ENCODE peak calls at places on chromosome 7, in seven cellular contexts. Y, C, L, M, I, B and X are unnamed samples.

GRCh38 chr7:92674379-92674778 is 84.2 kb upstream of the FAM133B start:
- DNase-seq in B (no peak), Y (no peak), L (no peak), M (no peak), C (peak), I (no peak), X (no peak)

GRCh38 chr7:140358771-140359095 is 39.6 kb downstream of the SLC37A3 start:
- DNase-seq in M (no peak), Y (no peak), I (no peak), L (no peak), C (no peak), B (no peak), X (no peak)

GRCh38 chr7:45456747-45457146 is 117.4 kb upstream of the ADCY1 start:
- DNase-seq in Y (no peak), M (no peak), L (no peak), C (no peak), I (no peak), B (no peak), X (no peak)

GRCh38 chr7:48680996-48681395 is 243.4 kb upstream of the CDC14C start:
- DNase-seq in I (no peak), C (no peak), B (no peak), L (no peak), M (peak), Y (peak), X (no peak)

GRCh38 chr7:137687556-137688280 is 159.1 kb downstream of the DGKI start:
- DNase-seq in M (no peak), B (peak), Y (no peak), I (no peak), L (no peak), C (no peak), X (peak)

GRCh38 chr7:37990337-37990736 is 69.9 kb downstream of the EPDR1 start:
- DNase-seq in I (no peak), Y (no peak), C (no peak), B (no peak), L (no peak), M (no peak), X (no peak)

GRCh38 chr7:94004024-94004945 is at the start of gene BET1:
- DNase-seq in B (peak), Y (peak), C (peak), L (peak), I (peak), M (peak), X (peak)

GRCh38 chr7:32298403-32299132 is 191.6 kb downstream of the LSM5 start:
- DNase-seq in I (no peak), C (no peak), B (no peak), M (peak), Y (peak), L (no peak), X (no peak)

GRCh38 chr7:90833443-90833842 is 237.3 kb downstream of the CDK14 start:
- DNase-seq in Y (no peak), I (no peak), L (no peak), B (no peak), C (no peak), M (no peak), X (no peak)

GRCh38 chr7:70693690-70694356 is 438.1 kb upstream of the GALNT17 start:
- DNase-seq in Y (peak), L (peak), B (peak), M (peak), I (no peak), C (peak), X (no peak)

GRCh38 chr7:46385662-46386309 is 464.7 kb upstream of the IGFBP3 start:
- DNase-seq in I (no peak), M (peak), C (no peak), L (no peak), B (peak), Y (no peak), X (peak)

GRCh38 chr7:20201380-20201779 is 15.8 kb downstream of the MACC1 start:
- DNase-seq in I (no peak), C (peak), Y (no peak), L (no peak), B (no peak), M (no peak), X (no peak)

GRCh38 chr7:148334959-148335577 is 255.5 kb upstream of the C7orf33 start:
- DNase-seq in C (no peak), B (peak), Y (no peak), I (no peak), L (no peak), M (peak), X (no peak)

GRCh38 chr7:38034062-38034907 is 113.8 kb downstream of the EPDR1 start:
- DNase-seq in M (no peak), Y (no peak), B (no peak), L (no peak), C (no peak), I (no peak), X (no peak)

GRCh38 chr7:21911341-21911875 is 34.3 kb downstream of the CDCA7L start:
- DNase-seq in Y (no peak), L (no peak), C (no peak), M (no peak), I (no peak), B (no peak), X (peak)

GRCh38 chr7:99137418-99138180 is 6.3 kb downstream of the SMURF1 start:
- DNase-seq in C (no peak), I (no peak), Y (peak), L (no peak), B (peak), M (peak), X (no peak)

GRCh38 chr7:31056775-31057346 is 4.8 kb downstream of the ADCYAP1R1 start:
- DNase-seq in I (peak), L (no peak), Y (no peak), M (no peak), C (no peak), B (no peak), X (no peak)

GRCh38 chr7:92072708-92073107 is 61.6 kb downstream of the CYP51A1 start:
- DNase-seq in B (no peak), M (no peak), C (no peak), L (no peak), I (no peak), Y (no peak), X (no peak)

GRCh38 chr7:127252380-127252718 is 392 bp downstream of the GRM8 start:
- DNase-seq in M (no peak), B (no peak), C (no peak), L (no peak), Y (no peak), I (no peak), X (no peak)

GRCh38 chr7:38584443-38585210 is 46.5 kb downstream of the AMPH start:
- DNase-seq in B (peak), I (no peak), Y (no peak), C (no peak), L (no peak), M (peak), X (peak)

GRCh38 chr7:156234192-156234591 is 406.4 kb upstream of the RNF32 start:
- DNase-seq in M (no peak), I (no peak), C (no peak), B (no peak), Y (no peak), L (no peak), X (no peak)

GRCh38 chr7:92751902-92752901 is 84.2 kb downstream of the CDK6 start:
- DNase-seq in L (no peak), C (no peak), I (peak), B (peak), M (peak), Y (no peak), X (peak)

GRCh38 chr7:136030867-136031318 is 53.7 kb upstream of the MTPN start:
- DNase-seq in Y (no peak), B (no peak), L (no peak), I (no peak), M (peak), C (peak), X (no peak)

GRCh38 chr7:108345710-108346336 is 110.4 kb downstream of the NRCAM start:
- DNase-seq in Y (no peak), M (no peak), C (no peak), L (no peak), I (no peak), B (no peak), X (no peak)

GRCh38 chr7:44067064-44067951 is 1.9 kb upstream of the PGAM2 start:
- DNase-seq in Y (no peak), C (no peak), L (peak), B (no peak), M (no peak), I (no peak), X (no peak)

GRCh38 chr7:36037121-36037662 is 115.9 kb upstream of the EEPD1 start:
- DNase-seq in M (peak), C (no peak), I (no peak), Y (no peak), B (peak), L (peak), X (peak)

GRCh38 chr7:25456467-25457171 is 228.3 kb upstream of the NPVF start:
- DNase-seq in M (no peak), B (no peak), I (no peak), Y (peak), L (no peak), C (no peak), X (no peak)

GRCh38 chr7:22613466-22613865 is 113.5 kb upstream of the STEAP1B start:
- DNase-seq in I (no peak), C (no peak), B (no peak), M (no peak), Y (no peak), L (no peak), X (peak)

GRCh38 chr7:99623091-99623693 is 6.4 kb downstream of the ZSCAN25 start:
- DNase-seq in M (peak), L (no peak), Y (no peak), I (no peak), C (no peak), B (no peak), X (no peak)

GRCh38 chr7:18262054-18262453 is 233.5 kb upstream of the HDAC9 start:
- DNase-seq in Y (no peak), L (no peak), M (no peak), I (peak), C (no peak), B (peak), X (no peak)

GRCh38 chr7:105830405-105831218 is 45.8 kb downstream of the ATXN7L1 start:
- DNase-seq in I (peak), C (no peak), L (no peak), Y (no peak), M (peak), B (peak), X (peak)

GRCh38 chr7:20798081-20798693 is 11.5 kb upstream of the SP8 start:
- DNase-seq in M (peak), Y (peak), C (peak), B (peak), L (peak), I (peak), X (no peak)

GRCh38 chr7:22782616-22783232 is 39.9 kb downstream of the TOMM7 start:
- DNase-seq in Y (peak), M (peak), L (peak), B (peak), I (peak), C (peak), X (no peak)

GRCh38 chr7:141263983-141264382 is 190.1 kb downstream of the TMEM178B start:
- DNase-seq in B (no peak), Y (no peak), I (no peak), M (no peak), C (no peak), L (no peak), X (no peak)

GRCh38 chr7:98206451-98207330 is 4.5 kb upstream of the BHLHA15 start:
- DNase-seq in C (no peak), B (no peak), L (peak), Y (no peak), I (no peak), M (no peak), X (no peak)

GRCh38 chr7:151724250-151724915 is 152.5 kb downstream of the PRKAG2 start:
- DNase-seq in L (no peak), I (no peak), Y (no peak), C (no peak), B (no peak), M (no peak), X (no peak)

GRCh38 chr7:151723321-151723720 is 153.6 kb downstream of the PRKAG2 start:
- DNase-seq in Y (no peak), C (no peak), L (no peak), I (no peak), B (no peak), M (no peak), X (no peak)

GRCh38 chr7:151726875-151727578 is 149.9 kb downstream of the PRKAG2 start:
- DNase-seq in C (no peak), M (no peak), Y (no peak), B (no peak), I (no peak), L (no peak), X (no peak)

GRCh38 chr7:151725844-151726770 is 150.8 kb downstream of the PRKAG2 start:
- DNase-seq in C (no peak), I (no peak), Y (peak), L (no peak), M (no peak), B (no peak), X (no peak)

DNA sequence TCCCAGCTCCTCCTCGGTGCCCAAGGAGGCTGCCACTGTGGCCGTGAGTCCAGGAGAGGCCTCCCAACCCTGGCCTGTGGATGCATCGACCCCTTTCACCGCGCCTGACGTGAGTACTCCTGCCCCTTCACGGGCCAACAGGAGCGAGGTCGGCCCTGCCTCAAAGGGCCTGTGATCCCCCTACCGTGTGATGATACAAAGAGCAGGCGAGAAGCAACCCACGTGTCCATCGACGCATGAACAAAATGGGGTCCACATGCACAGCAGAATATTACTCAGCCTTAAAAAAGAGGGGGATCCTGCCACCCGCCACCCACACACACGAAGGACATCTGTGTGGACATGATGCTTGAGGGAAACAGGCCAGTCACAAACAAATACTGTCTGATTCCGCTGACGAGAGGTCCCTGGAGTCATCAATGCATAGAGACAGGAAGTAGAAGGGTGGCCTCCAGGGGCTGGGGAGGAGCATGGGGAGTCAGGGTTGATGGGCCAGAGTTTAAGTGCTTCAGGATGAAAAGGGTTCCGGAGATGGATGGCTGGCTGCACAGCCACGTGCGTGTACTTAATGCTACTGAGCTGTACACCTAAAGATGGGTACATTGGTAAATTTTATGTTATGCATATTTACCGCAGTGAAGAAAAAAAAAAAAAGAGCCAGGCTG is 151.9 kb downstream of the PRKAG2 start:
- DNase-seq in L (no peak), Y (no peak), I (no peak), M (no peak), B (no peak), C (no peak), X (no peak)
- TF ChIP-seq CTCF in L (no peak), Y (no peak), I (no peak), M (no peak), B (no peak), C (no peak), X (no peak)

GRCh38 chr7:2638224-2638991 is 6.6 kb downstream of the TTYH3 start:
- DNase-seq in Y (no peak), M (no peak), I (no peak), C (no peak), L (no peak), B (peak), X (no peak)
- H3K4me3 ChIP-seq in Y (no peak), M (no peak), I (no peak), C (no peak), L (no peak), B (no peak), X (no peak)

GRCh38 chr7:12066004-12066403 is 145.1 kb upstream of the TMEM106B start:
- DNase-seq in C (no peak), Y (no peak), L (no peak), B (no peak), I (peak), M (peak), X (no peak)

GRCh38 chr7:12064716-12065115 is 146.4 kb upstream of the TMEM106B start:
- DNase-seq in B (no peak), L (no peak), Y (no peak), M (no peak), C (no peak), I (no peak), X (no peak)

GRCh38 chr7:12066561-12066960 is 144.5 kb upstream of the TMEM106B start:
- DNase-seq in C (no peak), I (peak), M (peak), B (no peak), L (no peak), Y (no peak), X (no peak)

GRCh38 chr7:12056977-12057376 is 154.1 kb upstream of the TMEM106B start:
- DNase-seq in C (no peak), M (no peak), L (no peak), B (no peak), Y (no peak), I (no peak), X (no peak)

DNA sequence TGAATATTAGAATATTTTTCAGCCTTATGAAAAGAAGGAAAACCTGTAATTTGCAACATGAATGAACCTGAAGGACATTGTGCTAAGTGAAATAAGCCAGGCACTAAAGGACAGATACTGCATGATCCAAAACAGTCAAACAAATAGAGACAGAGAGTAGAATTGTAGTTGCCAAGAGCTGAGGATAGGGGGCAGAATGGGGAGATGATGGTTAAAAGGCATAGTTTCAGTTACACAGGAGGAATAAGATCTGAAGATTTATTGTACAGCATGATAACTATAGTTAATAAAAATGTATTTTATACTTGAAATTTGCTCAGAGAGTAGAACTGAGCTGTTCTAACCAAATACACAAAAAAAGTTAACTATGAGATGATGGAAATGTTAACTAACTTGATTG is 149.0 kb upstream of the TMEM106B start:
- DNase-seq in M (no peak), Y (no peak), I (no peak), B (peak), C (peak), L (no peak), X (no peak)
- TF ChIP-seq CTCF in M (no peak), Y (peak), I (peak), B (peak), C (peak), L (no peak), X (peak)

DNA sequence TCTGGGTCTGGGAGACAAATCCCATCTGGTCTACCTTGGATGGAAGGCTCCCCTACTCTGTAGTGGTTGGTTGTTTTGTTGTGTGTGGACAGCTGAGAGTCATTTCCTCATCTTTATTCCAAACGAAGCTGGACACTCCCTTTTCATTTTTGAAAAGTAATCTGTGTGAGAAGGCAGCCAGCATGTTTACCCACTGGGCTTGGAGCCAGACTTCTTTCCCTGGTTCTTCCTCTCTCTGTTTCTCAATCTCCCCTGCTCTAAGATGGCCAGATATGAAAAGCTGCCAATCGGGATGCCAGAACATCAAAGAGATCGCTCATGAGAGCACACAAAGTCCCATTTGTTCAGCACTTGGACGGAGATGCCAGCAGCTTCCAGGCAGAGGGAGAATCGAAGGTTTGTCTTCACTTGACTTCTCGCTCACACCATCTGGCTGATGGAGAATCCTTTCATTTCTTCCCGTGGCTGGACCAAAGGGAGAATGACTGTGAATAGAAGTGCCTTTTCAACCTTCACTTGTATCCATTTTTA is 108.2 kb upstream of the AGR3 start:
- DNase-seq in M (peak), I (peak), B (peak), L (peak), C (no peak), Y (no peak), X (no peak)
- H3K4me3 ChIP-seq in M (peak), I (peak), B (peak), L (peak), C (no peak), Y (no peak), X (peak)

GRCh38 chr7:151202836-151203235 is 7.5 kb downstream of the H2BK1 start:
- DNase-seq in C (no peak), M (no peak), B (no peak), Y (no peak), L (no peak), I (no peak), X (no peak)

GRCh38 chr7:151201751-151202150 is 8.5 kb downstream of the H2BK1 start:
- DNase-seq in C (no peak), L (no peak), Y (no peak), B (no peak), I (no peak), M (no peak), X (no peak)

GRCh38 chr7:151206914-151207313 is 3.4 kb downstream of the H2BK1 start:
- DNase-seq in Y (no peak), L (no peak), M (peak), I (no peak), C (no peak), B (no peak), X (no peak)

GRCh38 chr7:151205749-151206148 is 4.5 kb downstream of the H2BK1 start:
- DNase-seq in C (peak), B (no peak), L (no peak), I (no peak), M (no peak), Y (no peak), X (no peak)

DNA sequence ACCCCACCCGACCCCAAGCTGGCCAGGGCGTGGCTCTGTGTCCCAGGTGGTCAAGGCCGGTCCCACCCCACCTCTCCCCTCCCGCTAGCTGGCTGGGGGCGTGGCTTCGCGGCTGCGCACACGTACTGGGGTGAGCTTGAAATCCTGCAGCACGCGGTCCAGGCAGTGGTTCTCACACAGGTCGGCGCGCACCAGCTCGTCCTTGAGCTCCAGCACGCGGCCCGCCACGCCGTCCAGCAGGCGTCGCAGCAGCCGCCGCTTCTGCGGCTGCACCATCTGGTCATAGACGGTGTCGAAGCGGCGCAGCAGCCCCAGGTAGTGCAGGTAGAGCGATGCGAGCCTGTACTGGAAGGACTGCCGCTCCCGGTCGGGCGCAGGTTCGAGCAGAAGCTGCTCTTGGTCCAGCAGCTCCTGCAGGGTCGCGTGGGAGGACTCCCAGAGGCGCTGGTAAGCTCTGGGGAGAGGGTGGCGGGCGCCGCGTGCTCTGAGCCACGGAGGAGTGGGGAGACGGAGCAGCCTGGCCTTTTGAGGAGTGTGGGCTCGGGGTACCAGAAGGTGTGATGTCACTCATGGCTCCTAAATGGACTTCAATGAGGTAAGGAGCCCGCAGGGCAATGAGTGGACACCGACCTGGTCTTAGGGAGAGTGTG is 5.8 kb downstream of the H2BK1 start:
- DNase-seq in I (no peak), Y (no peak), B (no peak), L (no peak), M (no peak), C (no peak), X (no peak)
- TF ChIP-seq CTCF in I (no peak), Y (peak), B (no peak), L (no peak), M (peak), C (no peak), X (peak)